ENCODE peak calls at places on chromosome 9, in nine cellular contexts. J is BJ; F is epithelial cell of esophagus; K is effector memory CD8-positive, alpha-beta T cell; G is T-helper 1 cell; V is NAMALWA; O is HFFc6; A is Caki2; B is astrocyte of the cerebellum. W is an unnamed sample.

GRCh38 chr9:93686127-93686879 is 109.9 kb downstream of the PHF2 start:
- DNase-seq in J (no peak), F (no peak), K (no peak), G (no peak), V (no peak), O (no peak), A (no peak), B (no peak), W (no peak)

GRCh38 chr9:111427186-111427585 is 57.0 kb downstream of the ECPAS start:
- DNase-seq in J (no peak), F (peak; percentile 35), K (no peak), G (peak; percentile 40), V (no peak), O (peak; percentile 55), A (peak; percentile 44), B (no peak), W (peak; percentile 11)

GRCh38 chr9:111700776-111701175 is 39.4 kb downstream of the GNG10 start:
- DNase-seq in J (no peak), F (no peak), K (no peak), G (no peak), V (no peak), O (no peak), A (no peak), B (no peak), W (no peak)

GRCh38 chr9:97559111-97559514 is 57.6 kb downstream of the TMOD1 start:
- DNase-seq in J (no peak), F (no peak), K (no peak), G (peak; percentile 11), V (no peak), O (no peak), A (no peak), B (no peak), W (no peak)

GRCh38 chr9:88818495-88819201 is 172.6 kb upstream of the S1PR3 start:
- DNase-seq in J (no peak), F (no peak), K (no peak), G (no peak), V (no peak), O (peak; percentile 50), A (no peak), B (peak; percentile 58), W (no peak)

GRCh38 chr9:112535811-112536210 is 49.2 kb downstream of the KIAA1958 start:
- DNase-seq in J (no peak), F (no peak), K (no peak), G (no peak), V (no peak), O (peak; percentile 64), A (no peak), B (no peak), W (no peak)

GRCh38 chr9:116271307-116271706 is 117.7 kb downstream of the PAPPA start:
- DNase-seq in J (no peak), F (peak; percentile 49), K (no peak), G (no peak), V (no peak), O (no peak), A (no peak), B (no peak), W (no peak)

GRCh38 chr9:135376511-135377173 is 102.9 kb upstream of the PPP1R26 start:
- DNase-seq in J (no peak), F (no peak), K (no peak), G (no peak), V (no peak), O (no peak), A (no peak), B (no peak), W (no peak)

GRCh38 chr9:113343732-113344231 is 3.7 kb upstream of the WDR31 start:
- DNase-seq in J (no peak), F (peak; percentile 8), K (no peak), G (peak; percentile 55), V (peak; percentile 52), O (peak; percentile 58), A (peak; percentile 36), B (peak; percentile 29), W (peak; percentile 32)

GRCh38 chr9:121055642-121056143 is 5.6 kb upstream of the C5 start:
- DNase-seq in J (no peak), F (peak; percentile 23), K (no peak), G (no peak), V (peak; percentile 29), O (no peak), A (no peak), B (no peak), W (no peak)

GRCh38 chr9:110130791-110131416 is 77.1 kb downstream of the C9orf152 start:
- DNase-seq in J (no peak), F (no peak), K (no peak), G (no peak), V (no peak), O (no peak), A (no peak), B (no peak), W (no peak)

GRCh38 chr9:86614871-86615849 is 260.9 kb upstream of the TUT7 start:
- DNase-seq in J (peak; percentile 85), F (peak; percentile 25), K (no peak), G (no peak), V (peak; percentile 16), O (peak; percentile 52), A (peak; percentile 14), B (no peak), W (no peak)

GRCh38 chr9:90888941-90889340 is 87.3 kb downstream of the SYK start:
- DNase-seq in J (no peak), F (no peak), K (no peak), G (no peak), V (no peak), O (no peak), A (no peak), B (no peak), W (no peak)

W was measured in HFF-Myc.